ENCODE peak calls at places on chromosomes 11 and 22, in six cellular contexts. B, D, P, G, T and J are unnamed samples.

GRCh38 chr11:121250843-121251242 is 41.7 kb upstream of the SC5D start:
- DNase-seq in B (no peak), D (no peak), P (no peak), G (no peak), T (no peak), J (no peak)

GRCh38 chr22:50705851-50706351 is 32.1 kb upstream of the ACR start:
- DNase-seq in B (no peak), D (no peak), P (no peak), G (no peak), T (peak; percentile 3), J (no peak)

GRCh38 chr22:18045794-18046193 is 21.4 kb upstream of the MICAL3 start:
- DNase-seq in B (no peak), D (no peak), P (no peak), G (no peak), T (no peak), J (no peak)

GRCh38 chr11:127454856-127455255 is 454.3 kb upstream of the KIRREL3 start:
- DNase-seq in B (no peak), D (no peak), P (no peak), G (no peak), T (no peak), J (no peak)

GRCh38 chr11:129489254-129489653 is 113.6 kb downstream of the BARX2 start:
- DNase-seq in B (no peak), D (no peak), P (no peak), G (no peak), T (no peak), J (no peak)

GRCh38 chr11:61404641-61405040 is 12.3 kb downstream of the TMEM216 start:
- DNase-seq in B (no peak), D (no peak), P (no peak), G (no peak), T (no peak), J (no peak)

GRCh38 chr11:13061294-13061990 is 52.3 kb downstream of the RASSF10 start:
- DNase-seq in B (no peak), D (no peak), P (no peak), G (no peak), T (no peak), J (no peak)

GRCh38 chr11:69520186-69520585 is 38.7 kb downstream of the LINC01488 start:
- DNase-seq in B (no peak), D (no peak), P (no peak), G (no peak), T (no peak), J (no peak)

GRCh38 chr22:44525872-44526271 is 27.8 kb upstream of the RTL6 start:
- DNase-seq in B (no peak), D (no peak), P (no peak), G (no peak), T (no peak), J (no peak)

GRCh38 chr22:36968249-36968964 is 50.8 kb downstream of the TST start:
- DNase-seq in B (no peak), D (no peak), P (no peak), G (no peak), T (no peak), J (no peak)

GRCh38 chr22:29786026-29786425 is 18.9 kb downstream of the UQCR10 start:
- DNase-seq in B (no peak), D (no peak), P (no peak), G (no peak), T (no peak), J (no peak)

GRCh38 chr11:64141081-64141783 is 24.7 kb downstream of the MACROD1 start:
- DNase-seq in B (peak; percentile 44), D (no peak), P (no peak), G (no peak), T (no peak), J (no peak)

GRCh38 chr11:64067257-64067993 is 31.7 kb downstream of the FLRT1 start:
- DNase-seq in B (no peak), D (no peak), P (no peak), G (no peak), T (no peak), J (no peak)

GRCh38 chr11:116100016-116100415 is 595.8 kb upstream of the CADM1 start:
- DNase-seq in B (no peak), D (no peak), P (no peak), G (no peak), T (no peak), J (no peak)

GRCh38 chr11:12472401-12473065 is 95.2 kb downstream of the PARVA start:
- DNase-seq in B (no peak), D (no peak), P (no peak), G (no peak), T (no peak), J (no peak)

GRCh38 chr11:15097411-15097810 is 17.3 kb upstream of the INSC start:
- DNase-seq in B (no peak), D (no peak), P (no peak), G (no peak), T (no peak), J (no peak)

GRCh38 chr11:86150826-86151187 is 81.9 kb upstream of the PICALM start:
- DNase-seq in B (no peak), D (no peak), P (no peak), G (no peak), T (no peak), J (no peak)

GRCh38 chr11:9280655-9281301 is 15.6 kb upstream of the DENND5A start:
- DNase-seq in B (peak; percentile 69), D (no peak), P (no peak), G (no peak), T (no peak), J (no peak)

DNA sequence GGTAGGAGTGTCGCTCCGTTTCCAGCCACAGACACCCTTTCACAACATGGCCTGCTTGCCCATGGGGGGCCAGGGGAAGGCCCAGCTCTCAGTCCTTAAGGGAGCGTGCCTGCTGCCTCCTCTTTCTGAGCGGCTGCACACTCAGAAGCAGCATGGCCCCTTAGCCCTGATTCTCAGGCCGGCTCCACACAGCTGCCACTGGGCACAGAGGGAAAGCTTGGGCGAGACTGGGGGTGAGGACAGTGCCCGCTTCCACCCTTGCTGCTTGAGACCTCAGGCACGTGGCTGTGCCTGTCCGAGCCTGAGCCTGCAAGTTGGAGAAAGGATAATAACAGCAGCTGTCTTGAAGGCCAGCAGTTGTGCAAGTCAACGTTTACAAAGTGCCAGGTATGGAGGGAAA is 416.3 kb downstream of the SHANK2 start:
- DNase-seq in B (no peak), D (no peak), P (no peak), G (no peak), T (no peak), J (no peak)
- H3K36me3 ChIP-seq in B (no peaks in the 10 kb centered on the region), D (peaks cover 27% of the 10 kb centered on the region), P (no peaks in the 10 kb centered on the region), G (no peaks in the 10 kb centered on the region), T (no peaks in the 10 kb centered on the region), J (no peaks in the 10 kb centered on the region)

GRCh38 chr22:31121403-31121802 is 1.4 kb upstream of the INPP5J start:
- DNase-seq in B (no peak), D (no peak), P (no peak), G (no peak), T (no peak), J (no peak)

GRCh38 chr22:31122196-31122531 is 602 bp upstream of the INPP5J start:
- DNase-seq in B (no peak), D (no peak), P (no peak), G (no peak), T (no peak), J (no peak)

GRCh38 chr22:31124290-31124689 is 1.5 kb downstream of the INPP5J start:
- DNase-seq in B (no peak), D (no peak), P (no peak), G (no peak), T (no peak), J (no peak)

GRCh38 chr22:31123292-31123602 is 481 bp downstream of the INPP5J start:
- DNase-seq in B (no peak), D (no peak), P (no peak), G (no peak), T (no peak), J (no peak)

GRCh38 chr22:31122532-31123291 is at the start of gene INPP5J:
- DNase-seq in B (peak; percentile 55), D (peak; percentile 44), P (peak; percentile 76), G (no peak), T (peak; percentile 72), J (peak; percentile 62)
- TF ChIP-seq POLR2A in B (peak; percentile 42), D (no peak), P (peak; percentile 59), G (no peak), T (no peak), J (no peak)

DNA sequence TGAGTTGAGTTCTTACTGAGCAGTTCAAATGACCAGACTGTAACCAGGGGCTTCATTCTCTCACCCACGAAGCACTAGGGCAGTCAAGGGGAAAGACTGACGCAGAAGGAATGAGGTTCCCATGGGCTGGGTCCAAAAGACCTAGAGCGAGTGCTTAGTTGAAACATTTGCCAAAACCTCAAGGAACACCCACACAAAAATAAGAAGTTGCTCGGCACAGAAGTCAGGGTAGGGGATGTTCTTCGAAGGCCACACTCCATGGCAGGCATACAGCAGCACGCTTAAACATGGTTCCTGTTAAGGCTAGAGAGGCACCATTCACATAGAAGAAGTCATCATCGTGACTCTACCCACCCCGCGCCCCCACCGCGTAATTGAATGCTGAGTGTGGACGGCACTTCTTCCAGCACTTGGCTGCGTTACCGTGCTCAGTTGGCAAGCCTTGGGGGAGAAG is 52.9 kb downstream of the TIMP3 start:
- DNase-seq in B (no peak), D (no peak), P (no peak), G (no peak), T (no peak), J (peak; percentile 38)
- H3K36me3 ChIP-seq in B (no peaks in the 10 kb centered on the region), D (peaks cover 18% of the 10 kb centered on the region), P (no peaks in the 10 kb centered on the region), G (peaks cover 17% of the 10 kb centered on the region), T (peaks cover 27% of the 10 kb centered on the region), J (no peaks in the 10 kb centered on the region)

GRCh38 chr11:27216268-27217149 is 146.5 kb downstream of the CCDC34 start:
- DNase-seq in B (no peak), D (no peak), P (peak; percentile 64), G (no peak), T (peak; percentile 84), J (peak; percentile 75)
- TF ChIP-seq POLR2A in B (no peak), D (no peak), P (no peak), G (no peak), T (no peak), J (no peak)

GRCh38 chr11:119222308-119222707 is 16.2 kb downstream of the CBL start:
- DNase-seq in B (no peak), D (no peak), P (no peak), G (no peak), T (no peak), J (no peak)
- H3K36me3 ChIP-seq in B (no peaks in the 10 kb centered on the region), D (no peaks in the 10 kb centered on the region), P (no peaks in the 10 kb centered on the region), G (no peaks in the 10 kb centered on the region), T (no peaks in the 10 kb centered on the region), J (no peaks in the 10 kb centered on the region)

DNA sequence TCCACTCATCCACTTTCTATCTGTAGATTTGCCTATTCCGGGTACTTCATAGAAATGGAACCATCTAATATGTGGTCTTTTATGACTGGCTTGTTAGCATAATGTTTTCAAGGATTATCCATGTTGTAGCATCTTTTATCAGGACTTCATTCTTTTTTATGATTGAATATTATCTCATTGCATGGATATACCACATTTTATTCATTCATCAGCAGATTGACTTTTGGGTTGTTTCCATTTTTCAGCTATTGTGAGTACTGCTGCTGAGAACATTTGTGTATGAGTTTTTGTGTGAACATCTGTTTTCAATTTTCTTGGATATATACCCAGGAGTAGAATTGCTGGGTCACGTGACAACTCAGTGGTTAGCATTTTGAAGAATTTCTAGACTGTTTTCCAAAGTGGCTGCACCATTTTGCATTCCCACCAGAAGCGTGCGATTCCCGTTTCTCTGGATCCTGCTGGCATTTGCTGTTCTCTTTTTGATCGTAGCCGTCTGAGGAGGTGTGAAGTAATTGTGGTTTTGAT is 8.9 kb downstream of the DERL3 start:
- DNase-seq in B (no peak), D (no peak), P (no peak), G (no peak), T (no peak), J (no peak)
- TF ChIP-seq POLR2A in B (no peak), D (no peak), P (no peak), G (no peak), T (no peak), J (no peak)